ENCODE peak calls at places on chromosomes 6 and 20, in four cellular contexts. One of them, this sample, is unnamed.

GRCh38 chr6:75234126-75234865 is 9.3 kb downstream of the COX7A2 start:
- DNase-seq in A549: no peak
- DNase-seq in HepG2: no peak
- DNase-seq in K562: no peak
- DNase-seq in this sample: no peak

GRCh38 chr6:3366596-3367413 is 90.0 kb downstream of the SLC22A23 start:
- DNase-seq in A549: no peak
- DNase-seq in HepG2: peak; percentile 72
- DNase-seq in K562: no peak
- DNase-seq in this sample: no peak

GRCh38 chr20:2301164-2301622 is 5.4 kb downstream of the TGM3 start:
- DNase-seq in A549: peak; percentile 42
- DNase-seq in HepG2: peak; percentile 52
- DNase-seq in K562: peak; percentile 29
- DNase-seq in this sample: no peak

GRCh38 chr20:46900068-46900467 is 5.4 kb downstream of the EYA2 start:
- DNase-seq in A549: no peak
- DNase-seq in HepG2: no peak
- DNase-seq in K562: no peak
- DNase-seq in this sample: no peak

GRCh38 chr6:24743944-24744335 is 25.0 kb upstream of the C6orf62 start:
- DNase-seq in A549: no peak
- DNase-seq in HepG2: no peak
- DNase-seq in K562: no peak
- DNase-seq in this sample: no peak

GRCh38 chr6:138869343-138869742 is 73.5 kb downstream of the ECT2L start:
- DNase-seq in A549: no peak
- DNase-seq in HepG2: no peak
- DNase-seq in K562: no peak
- DNase-seq in this sample: no peak

GRCh38 chr6:10641494-10641893 is 52.9 kb downstream of the C6orf52 start:
- DNase-seq in A549: no peak
- DNase-seq in HepG2: no peak
- DNase-seq in K562: no peak
- DNase-seq in this sample: no peak

GRCh38 chr6:1188199-1188598 is 123.7 kb upstream of the FOXQ1 start:
- DNase-seq in A549: no peak
- DNase-seq in HepG2: no peak
- DNase-seq in K562: no peak
- DNase-seq in this sample: no peak

GRCh38 chr6:107811591-107812218 is 12.4 kb downstream of the SCML4 start:
- DNase-seq in A549: peak; percentile 3
- DNase-seq in HepG2: no peak
- DNase-seq in K562: no peak
- DNase-seq in this sample: no peak

GRCh38 chr6:31948753-31949413 is 3.0 kb downstream of the CFB start:
- DNase-seq in A549: no peak
- DNase-seq in HepG2: no peak
- DNase-seq in K562: peak; percentile 70
- DNase-seq in this sample: no peak

GRCh38 chr20:63831696-63832686 is 927 bp upstream of the ZBTB46 start:
- DNase-seq in A549: no peak
- DNase-seq in HepG2: peak; percentile 64
- DNase-seq in K562: peak; percentile 78
- DNase-seq in this sample: no peak

GRCh38 chr6:34237722-34238506 is 1.2 kb downstream of the HMGA1 start:
- DNase-seq in A549: peak; percentile 62
- DNase-seq in HepG2: peak; percentile 59
- DNase-seq in K562: peak; percentile 84
- DNase-seq in this sample: no peak

GRCh38 chr6:157106487-157106886 is 216.8 kb downstream of the TMEM242 start:
- DNase-seq in A549: peak; percentile 28
- DNase-seq in HepG2: no peak
- DNase-seq in K562: no peak
- DNase-seq in this sample: no peak

GRCh38 chr6:43180985-43181384 is 1.0 kb upstream of the CUL9 start:
- DNase-seq in A549: no peak
- DNase-seq in HepG2: no peak
- DNase-seq in K562: no peak
- DNase-seq in this sample: no peak

GRCh38 chr6:45655630-45656422 is 278.1 kb upstream of the SUPT3H start:
- DNase-seq in A549: peak; percentile 82
- DNase-seq in HepG2: no peak
- DNase-seq in K562: no peak
- DNase-seq in this sample: no peak

GRCh38 chr6:158418501-158418900 is 106.2 kb downstream of the TULP4 start:
- DNase-seq in A549: no peak
- DNase-seq in HepG2: no peak
- DNase-seq in K562: no peak
- DNase-seq in this sample: no peak

GRCh38 chr6:128204621-128205020 is 303.8 kb upstream of the THEMIS start:
- DNase-seq in A549: no peak
- DNase-seq in HepG2: no peak
- DNase-seq in K562: no peak
- DNase-seq in this sample: no peak

GRCh38 chr6:121653624-121654008 is 218.2 kb downstream of the GJA1 start:
- DNase-seq in A549: no peak
- DNase-seq in HepG2: no peak
- DNase-seq in K562: no peak
- DNase-seq in this sample: no peak

GRCh38 chr6:134729590-134729989 is 220.3 kb downstream of the ALDH8A1 start:
- DNase-seq in A549: no peak
- DNase-seq in HepG2: no peak
- DNase-seq in K562: no peak
- DNase-seq in this sample: no peak

GRCh38 chr6:16982827-16983226 is 119.0 kb upstream of the STMND1 start:
- DNase-seq in A549: no peak
- DNase-seq in HepG2: no peak
- DNase-seq in K562: no peak
- DNase-seq in this sample: no peak

GRCh38 chr6:164039954-164040375 is 625.4 kb downstream of the QKI start:
- DNase-seq in A549: no peak
- DNase-seq in HepG2: no peak
- DNase-seq in K562: peak; percentile 99
- DNase-seq in this sample: no peak

GRCh38 chr6:143620461-143620860 is 57.3 kb upstream of the PHACTR2 start:
- DNase-seq in A549: no peak
- DNase-seq in HepG2: no peak
- DNase-seq in K562: no peak
- DNase-seq in this sample: no peak

GRCh38 chr20:53900380-53900999 is 169.9 kb downstream of the BCAS1 start:
- DNase-seq in A549: peak; percentile 36
- DNase-seq in HepG2: no peak
- DNase-seq in K562: no peak
- DNase-seq in this sample: no peak

GRCh38 chr20:58406422-58407001 is 17.5 kb downstream of the VAPB start:
- DNase-seq in A549: no peak
- DNase-seq in HepG2: no peak
- DNase-seq in K562: no peak
- DNase-seq in this sample: no peak

GRCh38 chr6:148293181-148293995 is 49.2 kb upstream of the SASH1 start:
- DNase-seq in A549: no peak
- DNase-seq in HepG2: no peak
- DNase-seq in K562: no peak
- DNase-seq in this sample: no peak

GRCh38 chr20:50574586-50574985 is 64.4 kb downstream of the PTPN1 start:
- DNase-seq in A549: no peak
- DNase-seq in HepG2: no peak
- DNase-seq in K562: no peak
- DNase-seq in this sample: no peak

GRCh38 chr6:46821348-46821992 is 28.3 kb downstream of the MEP1A start:
- DNase-seq in A549: no peak
- DNase-seq in HepG2: peak; percentile 25
- DNase-seq in K562: no peak
- DNase-seq in this sample: no peak

GRCh38 chr6:9464583-9464982 is 950.3 kb downstream of the TFAP2A start:
- DNase-seq in A549: no peak
- DNase-seq in HepG2: no peak
- DNase-seq in K562: no peak
- DNase-seq in this sample: no peak

GRCh38 chr6:148985499-148985898 is 238.7 kb downstream of the UST start:
- DNase-seq in A549: no peak
- DNase-seq in HepG2: no peak
- DNase-seq in K562: no peak
- DNase-seq in this sample: no peak

GRCh38 chr6:166592818-166593217 is 6.3 kb upstream of the RAMACL start:
- DNase-seq in A549: no peak
- DNase-seq in HepG2: no peak
- DNase-seq in K562: no peak
- DNase-seq in this sample: no peak

GRCh38 chr6:107399927-107400326 is 59.4 kb downstream of the PDSS2 start:
- DNase-seq in A549: no peak
- DNase-seq in HepG2: no peak
- DNase-seq in K562: no peak
- DNase-seq in this sample: no peak

GRCh38 chr6:14883921-14884320 is 361.9 kb upstream of the JARID2 start:
- DNase-seq in A549: no peak
- DNase-seq in HepG2: no peak
- DNase-seq in K562: no peak
- DNase-seq in this sample: no peak

GRCh38 chr20:64051532-64052325 is 2.3 kb upstream of the SOX18 start:
- DNase-seq in A549: no peak
- DNase-seq in HepG2: no peak
- DNase-seq in K562: no peak
- DNase-seq in this sample: no peak

GRCh38 chr6:82687855-82688254 is 324.2 kb downstream of the TPBG start:
- DNase-seq in A549: no peak
- DNase-seq in HepG2: no peak
- DNase-seq in K562: no peak
- DNase-seq in this sample: no peak

GRCh38 chr20:40770564-40771307 is 81.7 kb upstream of the MAFB start:
- DNase-seq in A549: no peak
- DNase-seq in HepG2: no peak
- DNase-seq in K562: no peak
- DNase-seq in this sample: no peak

GRCh38 chr6:78322068-78322845 is 545.1 kb upstream of the IRAK1BP1 start:
- DNase-seq in A549: no peak
- DNase-seq in HepG2: no peak
- DNase-seq in K562: no peak
- DNase-seq in this sample: no peak

GRCh38 chr6:87357479-87358196 is 13.0 kb downstream of the C6orf163 start:
- DNase-seq in A549: no peak
- DNase-seq in HepG2: no peak
- DNase-seq in K562: no peak
- DNase-seq in this sample: no peak
- TF ChIP-seq PHF8 in A549: no peak
- TF ChIP-seq PHF8 in HepG2: no peak
- TF ChIP-seq PHF8 in K562: no peak
- TF ChIP-seq PHF8 in this sample: no peak

GRCh38 chr6:52533491-52533890 is 43.4 kb downstream of the TRAM2 start:
- DNase-seq in A549: no peak
- DNase-seq in HepG2: no peak
- DNase-seq in K562: no peak
- DNase-seq in this sample: no peak
- TF ChIP-seq PHF8 in A549: no peak
- TF ChIP-seq PHF8 in HepG2: no peak
- TF ChIP-seq PHF8 in K562: no peak
- TF ChIP-seq PHF8 in this sample: no peak

DNA sequence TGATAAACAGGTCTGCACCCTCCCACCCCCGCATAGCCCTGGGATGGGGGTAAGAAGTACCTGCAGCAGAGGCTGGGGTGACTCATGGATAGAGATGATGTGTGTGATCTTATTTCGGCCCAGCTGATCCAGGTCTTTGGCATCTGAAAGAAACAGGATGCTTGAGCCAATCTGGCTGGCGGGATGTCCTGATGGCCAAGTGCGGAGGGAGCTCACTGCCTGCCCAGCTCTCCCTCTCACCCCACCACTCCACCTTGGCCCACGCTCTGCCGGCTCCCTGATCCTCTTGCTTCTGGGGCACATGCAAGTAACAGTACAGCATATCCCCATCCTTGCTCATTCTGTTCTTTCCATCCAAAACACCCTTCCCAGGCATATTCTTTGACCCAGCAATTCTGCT is 3.3 kb downstream of the DUSP15 start:
- DNase-seq in A549: no peak
- DNase-seq in HepG2: no peak
- DNase-seq in K562: no peak
- DNase-seq in this sample: no peak
- TF ChIP-seq PHF8 in A549: no peak
- TF ChIP-seq PHF8 in HepG2: no peak
- TF ChIP-seq PHF8 in K562: no peak
- TF ChIP-seq PHF8 in this sample: no peak

DNA sequence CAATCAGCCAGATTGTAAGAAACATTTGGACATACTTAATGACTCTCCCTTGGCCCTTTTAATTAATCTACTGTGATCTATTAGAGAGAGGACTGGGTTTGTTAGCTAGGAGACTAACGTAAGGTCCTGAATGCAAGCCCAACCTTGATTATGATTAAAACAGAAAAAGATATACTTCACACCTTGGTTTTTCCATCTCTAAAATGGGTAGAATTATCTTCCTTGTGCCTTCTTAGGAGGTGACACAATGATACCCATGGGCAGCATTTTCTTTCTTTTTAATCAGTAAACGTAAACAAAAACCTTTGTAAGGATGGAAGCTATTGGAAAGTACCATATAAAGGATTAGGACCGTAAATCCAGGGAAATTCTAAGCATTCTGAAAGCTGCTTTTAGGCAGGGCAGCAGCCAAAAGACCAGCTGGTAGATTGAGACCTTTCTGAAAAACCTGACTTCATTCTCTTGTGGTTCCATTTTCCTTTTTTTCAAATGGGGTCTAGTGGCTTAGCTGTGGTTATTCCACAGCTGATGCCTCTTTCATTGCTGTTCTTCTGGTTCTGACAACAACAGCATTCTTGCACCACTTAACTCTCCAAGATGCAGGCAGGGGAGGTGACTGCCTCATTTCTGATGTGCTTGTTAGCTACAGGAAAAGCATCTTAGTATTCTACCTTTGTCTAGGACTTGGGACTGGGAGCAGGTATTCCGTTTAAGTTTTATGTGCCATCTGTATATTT is 27.4 kb downstream of the RREB1 start:
- DNase-seq in A549: no peak
- DNase-seq in HepG2: no peak
- DNase-seq in K562: no peak
- DNase-seq in this sample: no peak
- TF ChIP-seq PHF8 in A549: no peak
- TF ChIP-seq PHF8 in HepG2: no peak
- TF ChIP-seq PHF8 in K562: no peak
- TF ChIP-seq PHF8 in this sample: no peak

DNA sequence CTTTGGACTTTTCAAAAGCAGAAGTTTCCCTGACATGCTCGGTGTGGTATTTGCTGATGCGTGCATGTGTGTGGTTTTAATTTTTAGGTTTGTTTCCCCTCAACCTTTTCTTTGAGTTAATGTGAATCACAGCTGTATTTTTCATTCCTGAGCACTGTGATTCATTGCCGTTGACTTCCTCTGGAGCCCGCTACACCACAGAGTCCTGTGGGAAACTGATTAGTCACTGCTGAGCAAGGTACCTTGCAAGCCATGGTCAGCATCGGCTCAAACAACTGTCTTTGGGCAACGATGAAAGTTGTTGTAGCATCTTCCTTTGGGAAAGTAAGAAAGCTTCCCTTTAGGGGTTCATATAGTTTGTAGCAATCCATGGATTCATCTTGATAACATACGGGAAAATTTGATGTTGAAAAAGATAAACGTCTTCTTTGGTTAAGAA is 57.5 kb downstream of the RIN2 start:
- DNase-seq in A549: peak; percentile 96
- DNase-seq in HepG2: peak; percentile 70
- DNase-seq in K562: no peak
- DNase-seq in this sample: no peak
- TF ChIP-seq PHF8 in A549: no peak
- TF ChIP-seq PHF8 in HepG2: no peak
- TF ChIP-seq PHF8 in K562: no peak
- TF ChIP-seq PHF8 in this sample: no peak